ENCODE peak calls at places on chromosomes 5 and 9, in seven cellular contexts. O is mesothelial cell of epicardium, A is endothelial cell, V is B cell, B is lower leg skin, R is keratinocyte, W is fibroblast of the aortic adventitia. X is an unnamed sample.

GRCh38 chr5:111454198-111454606 is 58.1 kb downstream of the STARD4 start:
- DNase-seq in O (no peak), A (no peak), V (no peak), B (no peak), R (peak), W (peak), X (no peak)

GRCh38 chr5:146399446-146399845 is 47.7 kb upstream of the TCERG1 start:
- DNase-seq in O (no peak), A (no peak), V (no peak), B (no peak), R (no peak), W (no peak), X (no peak)

GRCh38 chr5:163504091-163504931 is 1.1 kb upstream of the MAT2B start:
- DNase-seq in O (no peak), A (peak), V (peak), B (peak), R (no peak), W (peak), X (peak)

GRCh38 chr5:147935032-147935431 is 28.7 kb upstream of the C5orf46 start:
- DNase-seq in O (no peak), A (peak), V (no peak), B (no peak), R (no peak), W (peak), X (no peak)

GRCh38 chr5:133370281-133370890 is 242.0 kb downstream of the FSTL4 start:
- DNase-seq in O (peak), A (no peak), V (no peak), B (peak), R (no peak), W (peak), X (no peak)

GRCh38 chr9:4970970-4971641 is 14.0 kb upstream of the JAK2 start:
- DNase-seq in O (no peak), A (no peak), V (peak), B (no peak), R (no peak), W (no peak), X (no peak)

GRCh38 chr9:109576762-109577161 is 78.7 kb upstream of the PTPN3 start:
- DNase-seq in O (no peak), A (no peak), V (no peak), B (no peak), R (no peak), W (no peak), X (no peak)

GRCh38 chr9:8872802-8873201 is 1073.2 kb upstream of the DMAC1 start:
- DNase-seq in O (no peak), A (no peak), V (no peak), B (no peak), R (no peak), W (peak), X (no peak)

GRCh38 chr9:129352157-129352870 is 174.3 kb upstream of the IER5L start:
- DNase-seq in O (no peak), A (peak), V (no peak), B (no peak), R (no peak), W (no peak), X (peak)

GRCh38 chr5:42951847-42952411 is 88.2 kb downstream of the ANXA2R start:
- DNase-seq in O (no peak), A (no peak), V (peak), B (peak), R (no peak), W (peak), X (no peak)

GRCh38 chr5:74903165-74903787 is 37.1 kb upstream of the FAM169A start:
- DNase-seq in O (no peak), A (peak), V (peak), B (no peak), R (peak), W (no peak), X (peak)

GRCh38 chr5:157506066-157506590 is 46.1 kb downstream of the NIPAL4 start:
- DNase-seq in O (no peak), A (no peak), V (no peak), B (no peak), R (no peak), W (no peak), X (no peak)

GRCh38 chr5:44565872-44566271 is 176.7 kb upstream of the FGF10 start:
- DNase-seq in O (no peak), A (no peak), V (no peak), B (no peak), R (no peak), W (peak), X (no peak)

GRCh38 chr5:168936511-168936910 is 357.3 kb upstream of the PANK3 start:
- DNase-seq in O (no peak), A (no peak), V (no peak), B (no peak), R (no peak), W (no peak), X (no peak)

GRCh38 chr5:91206103-91206502 is 177.0 kb downstream of the ARRDC3 start:
- DNase-seq in O (no peak), A (no peak), V (no peak), B (no peak), R (no peak), W (no peak), X (no peak)

GRCh38 chr9:100440071-100440470 is 13.1 kb downstream of the MSANTD3 start:
- DNase-seq in O (no peak), A (no peak), V (no peak), B (no peak), R (no peak), W (peak), X (no peak)

GRCh38 chr5:76807296-76807695 is 11.5 kb upstream of the F2RL1 start:
- DNase-seq in O (no peak), A (no peak), V (no peak), B (no peak), R (no peak), W (peak), X (no peak)

GRCh38 chr5:92922231-92922967 is 658.6 kb downstream of the NR2F1-AS1 start:
- DNase-seq in O (no peak), A (no peak), V (no peak), B (no peak), R (no peak), W (no peak), X (no peak)

GRCh38 chr5:54148858-54149257 is 161.5 kb downstream of the ARL15 start:
- DNase-seq in O (no peak), A (no peak), V (no peak), B (no peak), R (no peak), W (no peak), X (no peak)

GRCh38 chr9:10479172-10479571 is 133.6 kb downstream of the PTPRD start:
- DNase-seq in O (no peak), A (no peak), V (no peak), B (no peak), R (no peak), W (no peak), X (no peak)

DNA sequence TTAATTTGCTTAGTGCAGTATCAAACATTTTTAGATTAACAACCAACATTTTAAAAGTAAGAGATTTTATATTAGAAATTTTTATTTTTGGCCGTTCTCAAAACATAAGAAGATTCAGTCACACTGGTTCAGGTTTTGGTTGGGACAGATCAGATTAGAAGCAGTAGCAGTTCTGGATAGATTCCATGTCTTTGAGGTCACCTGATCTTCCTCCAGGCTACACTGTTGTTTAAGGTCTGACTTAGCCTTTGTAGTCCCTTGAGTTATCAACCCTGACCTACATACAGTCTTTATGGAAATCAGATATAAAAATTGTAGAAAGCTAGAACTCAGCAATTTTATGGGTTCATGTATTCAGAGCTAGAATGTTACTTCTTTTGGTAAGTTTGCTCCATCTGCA is 910.0 kb upstream of the WWC1 start:
- DNase-seq in O (no peak), A (no peak), V (no peak), B (no peak), R (no peak), W (no peak), X (no peak)
- TF ChIP-seq CTCF in O (no peak), A (no peak), V (no peak), B (no peak), R (no peak), W (no peak), X (no peak)

GRCh38 chr5:62307364-62307689 is 1.3 kb downstream of the KIF2A start:
- DNase-seq in O (no peak), A (no peak), V (no peak), B (no peak), R (no peak), W (no peak), X (no peak)

GRCh38 chr5:62306494-62307363 is 723 bp downstream of the KIF2A start:
- DNase-seq in O (peak), A (peak), V (peak), B (peak), R (no peak), W (peak), X (peak)

GRCh38 chr5:62308439-62308838 is 2.4 kb downstream of the KIF2A start:
- DNase-seq in O (no peak), A (no peak), V (no peak), B (no peak), R (no peak), W (no peak), X (no peak)

GRCh38 chr5:62305358-62305714 is 670 bp upstream of the KIF2A start:
- DNase-seq in O (no peak), A (no peak), V (no peak), B (no peak), R (no peak), W (no peak), X (no peak)

DNA sequence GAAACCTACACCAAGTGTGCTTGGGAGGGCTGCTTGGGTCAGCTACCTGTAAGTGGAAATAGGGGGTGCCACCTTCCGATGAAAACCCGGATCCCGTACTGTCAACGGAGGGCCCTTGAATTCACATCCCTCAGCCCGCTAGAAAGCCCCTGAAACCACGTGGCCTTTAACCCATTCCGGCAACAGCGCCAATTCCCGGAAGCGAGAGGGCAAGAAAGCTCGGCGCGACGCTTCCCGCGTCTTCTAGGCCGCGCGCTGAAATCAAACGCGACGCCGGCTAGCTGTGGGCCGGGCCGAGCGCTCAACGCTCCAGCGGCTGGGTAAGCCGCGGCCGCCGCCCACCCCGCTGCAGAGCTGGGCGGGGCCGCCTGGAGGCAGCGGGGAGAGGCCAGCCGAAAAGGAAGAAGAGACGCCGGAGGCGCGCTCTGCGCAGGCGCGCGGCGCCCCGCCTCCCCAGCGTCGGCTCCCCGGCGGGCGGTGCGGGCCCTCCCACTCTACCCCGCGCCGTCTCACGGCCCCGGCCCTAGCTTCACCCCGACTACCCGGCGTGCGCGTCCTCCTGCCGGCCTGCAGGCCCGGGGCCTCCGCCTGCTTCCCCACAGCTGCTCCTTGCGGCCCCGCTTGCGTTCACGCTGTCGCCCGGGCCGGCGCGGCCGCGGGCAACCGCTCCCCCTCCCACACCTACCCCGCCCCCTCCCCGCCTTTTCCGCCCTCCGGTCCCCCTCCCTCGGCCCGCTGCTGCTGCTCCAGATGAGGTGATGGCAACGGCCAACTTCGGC is at the start of gene KIF2A:
- DNase-seq in O (peak), A (peak), V (peak), B (peak), R (peak), W (peak), X (peak)
- TF ChIP-seq CTCF in O (no peak), A (no peak), V (no peak), B (no peak), R (no peak), W (no peak), X (no peak)

GRCh38 chr5:139251281-139251687 is 42.3 kb upstream of the MATR3 start:
- DNase-seq in O (no peak), A (no peak), V (peak), B (no peak), R (no peak), W (no peak), X (no peak)
- TF ChIP-seq CTCF in O (no peak), A (no peak), V (peak), B (no peak), R (peak), W (peak), X (no peak)

DNA sequence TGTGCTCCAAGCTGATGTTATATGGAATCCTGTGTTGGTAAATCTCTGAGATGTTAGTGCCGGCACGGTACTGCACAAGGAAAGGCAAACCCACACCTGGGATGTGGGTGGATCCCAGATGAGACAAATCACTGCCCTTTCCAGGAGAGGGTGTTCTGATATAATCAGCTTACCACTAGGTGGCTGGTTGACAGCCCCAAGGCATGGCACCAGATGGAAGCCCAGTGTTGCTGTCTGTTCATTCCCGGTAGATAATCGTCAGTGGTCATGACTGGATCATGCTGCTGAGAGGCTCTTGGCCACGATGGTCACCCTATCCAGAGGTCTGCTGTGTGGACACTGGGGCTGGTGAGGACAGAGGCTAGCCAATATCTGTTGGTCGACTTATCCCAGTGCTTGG is 184.0 kb downstream of the CACNA1B start:
- DNase-seq in O (no peak), A (no peak), V (no peak), B (peak), R (no peak), W (no peak), X (no peak)
- TF ChIP-seq CTCF in O (no peak), A (no peak), V (no peak), B (no peak), R (no peak), W (no peak), X (no peak)

GRCh38 chr9:23153058-23153457 is 673.0 kb downstream of the ELAVL2 start:
- DNase-seq in O (no peak), A (no peak), V (no peak), B (no peak), R (no peak), W (no peak), X (no peak)
- TF ChIP-seq CTCF in O (no peak), A (no peak), V (no peak), B (no peak), R (no peak), W (peak), X (no peak)

GRCh38 chr5:98568336-98568735 is 205.1 kb upstream of the RGMB start:
- DNase-seq in O (no peak), A (no peak), V (no peak), B (no peak), R (no peak), W (peak), X (no peak)
- TF ChIP-seq CTCF in O (no peak), A (no peak), V (no peak), B (no peak), R (no peak), W (no peak), X (no peak)

GRCh38 chr9:127415158-127415557 is 9.0 kb upstream of the ZNF79 start:
- DNase-seq in O (no peak), A (no peak), V (no peak), B (no peak), R (no peak), W (no peak), X (no peak)

GRCh38 chr9:127415657-127416056 is 8.5 kb upstream of the ZNF79 start:
- DNase-seq in O (no peak), A (no peak), V (no peak), B (no peak), R (no peak), W (no peak), X (no peak)

GRCh38 chr9:127417130-127418036 is 6.8 kb upstream of the ZNF79 start:
- DNase-seq in O (no peak), A (no peak), V (no peak), B (no peak), R (peak), W (peak), X (no peak)

GRCh38 chr9:127419306-127419705 is 4.9 kb upstream of the ZNF79 start:
- DNase-seq in O (no peak), A (no peak), V (no peak), B (no peak), R (no peak), W (no peak), X (no peak)

DNA sequence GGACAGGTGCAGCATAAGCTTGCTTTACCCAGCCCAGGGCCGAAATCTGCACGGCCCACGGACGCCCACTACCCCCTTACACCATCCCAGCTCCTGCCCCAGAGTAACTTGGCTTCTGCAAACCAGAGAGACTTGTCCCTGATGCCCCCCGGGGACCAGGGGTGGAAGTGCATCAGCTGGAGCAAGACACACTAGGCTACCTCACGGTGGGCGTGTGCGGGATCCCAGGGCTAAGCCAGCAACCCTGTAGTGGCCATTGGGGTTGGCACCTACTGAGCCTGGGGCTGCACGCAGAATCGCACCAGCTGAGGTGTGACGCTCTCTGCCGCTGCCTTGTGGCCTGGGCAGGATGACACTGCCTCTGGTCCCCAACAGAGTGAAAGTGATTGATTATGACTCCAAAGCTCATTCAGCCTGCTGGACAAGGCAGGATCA is 6.1 kb upstream of the ZNF79 start:
- DNase-seq in O (no peak), A (peak), V (peak), B (no peak), R (no peak), W (no peak), X (peak)
- TF ChIP-seq CTCF in O (no peak), A (peak), V (peak), B (no peak), R (peak), W (peak), X (peak)

GRCh38 chr5:178152491-178153444 is 917 bp downstream of the NHP2 start:
- DNase-seq in O (no peak), A (no peak), V (no peak), B (peak), R (no peak), W (no peak), X (no peak)

GRCh38 chr5:178153530-178154340 is at the start of gene NHP2:
- DNase-seq in O (peak), A (peak), V (peak), B (peak), R (peak), W (peak), X (peak)

GRCh38 chr5:178149199-178149932 is 4.3 kb downstream of the NHP2 start:
- DNase-seq in O (no peak), A (no peak), V (no peak), B (no peak), R (no peak), W (peak), X (no peak)

GRCh38 chr5:178147406-178147805 is 6.3 kb downstream of the NHP2 start:
- DNase-seq in O (no peak), A (no peak), V (no peak), B (no peak), R (no peak), W (no peak), X (no peak)

GRCh38 chr5:178150977-178151734 is 2.5 kb downstream of the NHP2 start:
- DNase-seq in O (no peak), A (no peak), V (no peak), B (no peak), R (no peak), W (peak), X (no peak)
- TF ChIP-seq CTCF in O (no peak), A (no peak), V (no peak), B (no peak), R (peak), W (no peak), X (no peak)

GRCh38 chr5:123035320-123035949 is 1.1 kb downstream of the PPIC start:
- DNase-seq in O (peak), A (peak), V (peak), B (no peak), R (no peak), W (peak), X (peak)
- TF ChIP-seq CTCF in O (no peak), A (no peak), V (no peak), B (no peak), R (peak), W (no peak), X (no peak)